ENCODE peak calls at places on chromosomes 7 and 10, in six cellular contexts. One of them, this sample, is unnamed.

GRCh38 chr10:124498071-124498470 is 36.4 kb downstream of the LHPP start:
- DNase-seq in coronary artery: no peak
- DNase-seq in DND-41: no peak
- DNase-seq in breast epithelium: no peak
- DNase-seq in RWPE1: no peak
- DNase-seq in A549: no peak
- DNase-seq in this sample: no peak

GRCh38 chr7:22230238-22230637 is 126.7 kb downstream of the RAPGEF5 start:
- DNase-seq in coronary artery: no peak
- DNase-seq in DND-41: no peak
- DNase-seq in breast epithelium: no peak
- DNase-seq in RWPE1: no peak
- DNase-seq in A549: no peak
- DNase-seq in this sample: no peak

GRCh38 chr7:99369767-99370353 is 4.7 kb upstream of the ARPC1B start:
- DNase-seq in coronary artery: no peak
- DNase-seq in DND-41: no peak
- DNase-seq in breast epithelium: no peak
- DNase-seq in RWPE1: no peak
- DNase-seq in A549: no peak
- DNase-seq in this sample: no peak

GRCh38 chr7:50321678-50322077 is 17.2 kb downstream of the IKZF1 start:
- DNase-seq in coronary artery: no peak
- DNase-seq in DND-41: no peak
- DNase-seq in breast epithelium: no peak
- DNase-seq in RWPE1: no peak
- DNase-seq in A549: no peak
- DNase-seq in this sample: no peak

GRCh38 chr7:37117261-37117660 is 331.4 kb downstream of the ELMO1 start:
- DNase-seq in coronary artery: no peak
- DNase-seq in DND-41: no peak
- DNase-seq in breast epithelium: no peak
- DNase-seq in RWPE1: no peak
- DNase-seq in A549: no peak
- DNase-seq in this sample: no peak

GRCh38 chr10:111872591-111872990 is 311.0 kb downstream of the GPAM start:
- DNase-seq in coronary artery: no peak
- DNase-seq in DND-41: no peak
- DNase-seq in breast epithelium: no peak
- DNase-seq in RWPE1: no peak
- DNase-seq in A549: no peak
- DNase-seq in this sample: no peak

GRCh38 chr10:72730462-72730861 is 38.5 kb downstream of the MCU start:
- DNase-seq in coronary artery: no peak
- DNase-seq in DND-41: no peak
- DNase-seq in breast epithelium: no peak
- DNase-seq in RWPE1: no peak
- DNase-seq in A549: no peak
- DNase-seq in this sample: no peak

GRCh38 chr10:100826661-100826982 is 81.2 kb downstream of the PAX2 start:
- DNase-seq in coronary artery: no peak
- DNase-seq in DND-41: no peak
- DNase-seq in breast epithelium: no peak
- DNase-seq in RWPE1: no peak
- DNase-seq in A549: no peak
- DNase-seq in this sample: no peak

GRCh38 chr10:132006966-132007365 is 25.2 kb upstream of the BNIP3 start:
- DNase-seq in coronary artery: no peak
- DNase-seq in DND-41: no peak
- DNase-seq in breast epithelium: no peak
- DNase-seq in RWPE1: no peak
- DNase-seq in A549: no peak
- DNase-seq in this sample: no peak

GRCh38 chr10:46283945-46284285 is 2.9 kb upstream of the ANTXRL start:
- DNase-seq in coronary artery: peak
- DNase-seq in DND-41: no peak
- DNase-seq in breast epithelium: no peak
- DNase-seq in RWPE1: no peak
- DNase-seq in A549: no peak
- DNase-seq in this sample: no peak

GRCh38 chr10:66625709-66626590 is 299.9 kb upstream of the LRRTM3 start:
- DNase-seq in coronary artery: no peak
- DNase-seq in DND-41: no peak
- DNase-seq in breast epithelium: no peak
- DNase-seq in RWPE1: no peak
- DNase-seq in A549: no peak
- DNase-seq in this sample: no peak

GRCh38 chr10:3766046-3766761 is 18.8 kb downstream of the KLF6 start:
- DNase-seq in coronary artery: no peak
- DNase-seq in DND-41: no peak
- DNase-seq in breast epithelium: no peak
- DNase-seq in RWPE1: no peak
- DNase-seq in A549: no peak
- DNase-seq in this sample: no peak

GRCh38 chr7:513521-514166 is 6.0 kb downstream of the PDGFA start:
- DNase-seq in coronary artery: no peak
- DNase-seq in DND-41: no peak
- DNase-seq in breast epithelium: no peak
- DNase-seq in RWPE1: no peak
- DNase-seq in A549: no peak
- DNase-seq in this sample: no peak

GRCh38 chr10:132971448-132972148 is 29.2 kb upstream of the CFAP46 start:
- DNase-seq in coronary artery: no peak
- DNase-seq in DND-41: no peak
- DNase-seq in breast epithelium: no peak
- DNase-seq in RWPE1: no peak
- DNase-seq in A549: no peak
- DNase-seq in this sample: no peak

GRCh38 chr7:129368389-129368986 is 65.7 kb upstream of the STRIP2 start:
- DNase-seq in coronary artery: no peak
- DNase-seq in DND-41: no peak
- DNase-seq in breast epithelium: no peak
- DNase-seq in RWPE1: no peak
- DNase-seq in A549: no peak
- DNase-seq in this sample: no peak

GRCh38 chr7:126411032-126411820 is 841.5 kb downstream of the GRM8 start:
- DNase-seq in coronary artery: no peak
- DNase-seq in DND-41: no peak
- DNase-seq in breast epithelium: no peak
- DNase-seq in RWPE1: no peak
- DNase-seq in A549: no peak
- DNase-seq in this sample: no peak
- H3K27ac ChIP-seq in coronary artery: no peak
- H3K27ac ChIP-seq in DND-41: no peak
- H3K27ac ChIP-seq in breast epithelium: no peak
- H3K27ac ChIP-seq in RWPE1: no peak
- H3K27ac ChIP-seq in A549: no peak
- H3K27ac ChIP-seq in this sample: no peak

GRCh38 chr7:1742555-1743303 is 72.7 kb downstream of the ELFN1 start:
- DNase-seq in coronary artery: no peak
- DNase-seq in DND-41: no peak
- DNase-seq in breast epithelium: no peak
- DNase-seq in RWPE1: no peak
- DNase-seq in A549: no peak
- DNase-seq in this sample: peak

GRCh38 chr7:1740214-1740613 is 70.1 kb downstream of the ELFN1 start:
- DNase-seq in coronary artery: no peak
- DNase-seq in DND-41: no peak
- DNase-seq in breast epithelium: no peak
- DNase-seq in RWPE1: no peak
- DNase-seq in A549: no peak
- DNase-seq in this sample: no peak

GRCh38 chr7:1739593-1739992 is 69.5 kb downstream of the ELFN1 start:
- DNase-seq in coronary artery: no peak
- DNase-seq in DND-41: no peak
- DNase-seq in breast epithelium: no peak
- DNase-seq in RWPE1: no peak
- DNase-seq in A549: no peak
- DNase-seq in this sample: no peak

GRCh38 chr7:1741751-1742554 is 71.9 kb downstream of the ELFN1 start:
- DNase-seq in coronary artery: no peak
- DNase-seq in DND-41: no peak
- DNase-seq in breast epithelium: no peak
- DNase-seq in RWPE1: no peak
- DNase-seq in A549: no peak
- DNase-seq in this sample: no peak

GRCh38 chr7:1741246-1741645 is 71.2 kb downstream of the ELFN1 start:
- DNase-seq in coronary artery: no peak
- DNase-seq in DND-41: no peak
- DNase-seq in breast epithelium: no peak
- DNase-seq in RWPE1: no peak
- DNase-seq in A549: no peak
- DNase-seq in this sample: no peak
- H3K27ac ChIP-seq in coronary artery: no peak
- H3K27ac ChIP-seq in DND-41: no peak
- H3K27ac ChIP-seq in breast epithelium: no peak
- H3K27ac ChIP-seq in RWPE1: no peak
- H3K27ac ChIP-seq in A549: no peak
- H3K27ac ChIP-seq in this sample: no peak

GRCh38 chr7:90825779-90826178 is 229.7 kb downstream of the CDK14 start:
- DNase-seq in coronary artery: no peak
- DNase-seq in DND-41: no peak
- DNase-seq in breast epithelium: no peak
- DNase-seq in RWPE1: no peak
- DNase-seq in A549: no peak
- DNase-seq in this sample: no peak
- H3K27ac ChIP-seq in coronary artery: no peak
- H3K27ac ChIP-seq in DND-41: no peak
- H3K27ac ChIP-seq in breast epithelium: no peak
- H3K27ac ChIP-seq in RWPE1: peak
- H3K27ac ChIP-seq in A549: no peak
- H3K27ac ChIP-seq in this sample: no peak

DNA sequence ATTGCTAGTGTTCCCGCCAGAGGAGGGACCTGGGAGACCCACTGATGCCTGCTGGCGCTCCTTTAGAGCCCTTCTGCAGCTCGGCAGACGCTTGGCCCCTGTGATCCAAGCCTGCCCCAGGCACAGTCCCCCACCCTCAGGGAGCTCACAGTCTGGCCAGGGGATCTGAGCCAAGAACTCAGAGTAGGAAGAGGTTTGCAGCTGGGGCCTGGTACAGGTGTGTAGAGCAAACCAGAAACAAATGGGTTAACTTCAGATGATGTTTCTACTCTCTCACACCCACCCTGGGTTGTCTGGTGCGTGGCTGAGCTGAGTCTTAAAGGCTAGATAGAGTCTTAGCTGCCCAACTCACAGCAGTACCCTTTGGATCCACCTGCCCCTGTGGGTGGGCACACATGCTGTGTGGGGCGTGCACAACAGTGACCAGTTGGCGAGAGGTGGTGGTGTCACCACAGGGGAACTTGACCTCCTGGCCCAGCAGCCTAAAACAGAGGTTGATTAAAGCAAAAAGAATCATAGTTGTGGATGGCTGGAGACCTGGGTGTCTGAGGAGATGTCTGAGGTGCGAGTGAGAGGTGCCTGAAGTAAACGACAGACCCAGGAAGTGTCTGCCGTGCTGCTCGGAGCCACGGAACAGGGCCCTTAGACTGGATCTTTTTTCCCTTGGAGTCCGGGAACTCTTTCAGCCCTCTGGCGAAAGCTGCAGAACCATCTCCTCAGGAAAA is 31.2 kb upstream of the SRGN start:
- DNase-seq in coronary artery: no peak
- DNase-seq in DND-41: no peak
- DNase-seq in breast epithelium: no peak
- DNase-seq in RWPE1: no peak
- DNase-seq in A549: no peak
- DNase-seq in this sample: no peak
- H3K27ac ChIP-seq in coronary artery: no peak
- H3K27ac ChIP-seq in DND-41: no peak
- H3K27ac ChIP-seq in breast epithelium: no peak
- H3K27ac ChIP-seq in RWPE1: no peak
- H3K27ac ChIP-seq in A549: peak
- H3K27ac ChIP-seq in this sample: no peak

GRCh38 chr7:18494821-18495408 is 634 bp upstream of the HDAC9 start:
- DNase-seq in coronary artery: no peak
- DNase-seq in DND-41: no peak
- DNase-seq in breast epithelium: no peak
- DNase-seq in RWPE1: no peak
- DNase-seq in A549: no peak
- DNase-seq in this sample: no peak
- H3K27ac ChIP-seq in coronary artery: peak
- H3K27ac ChIP-seq in DND-41: no peak
- H3K27ac ChIP-seq in breast epithelium: no peak
- H3K27ac ChIP-seq in RWPE1: no peak
- H3K27ac ChIP-seq in A549: no peak
- H3K27ac ChIP-seq in this sample: no peak

GRCh38 chr10:88230251-88230650 is 352.9 kb downstream of the RNLS start:
- DNase-seq in coronary artery: no peak
- DNase-seq in DND-41: no peak
- DNase-seq in breast epithelium: no peak
- DNase-seq in RWPE1: no peak
- DNase-seq in A549: no peak
- DNase-seq in this sample: no peak

GRCh38 chr10:88228130-88228529 is 355.0 kb downstream of the RNLS start:
- DNase-seq in coronary artery: no peak
- DNase-seq in DND-41: no peak
- DNase-seq in breast epithelium: no peak
- DNase-seq in RWPE1: no peak
- DNase-seq in A549: no peak
- DNase-seq in this sample: no peak

GRCh38 chr10:88226027-88226690 is 357.0 kb downstream of the RNLS start:
- DNase-seq in coronary artery: no peak
- DNase-seq in DND-41: no peak
- DNase-seq in breast epithelium: no peak
- DNase-seq in RWPE1: no peak
- DNase-seq in A549: no peak
- DNase-seq in this sample: no peak

GRCh38 chr10:88227342-88228018 is 355.6 kb downstream of the RNLS start:
- DNase-seq in coronary artery: no peak
- DNase-seq in DND-41: no peak
- DNase-seq in breast epithelium: no peak
- DNase-seq in RWPE1: no peak
- DNase-seq in A549: peak
- DNase-seq in this sample: no peak

DNA sequence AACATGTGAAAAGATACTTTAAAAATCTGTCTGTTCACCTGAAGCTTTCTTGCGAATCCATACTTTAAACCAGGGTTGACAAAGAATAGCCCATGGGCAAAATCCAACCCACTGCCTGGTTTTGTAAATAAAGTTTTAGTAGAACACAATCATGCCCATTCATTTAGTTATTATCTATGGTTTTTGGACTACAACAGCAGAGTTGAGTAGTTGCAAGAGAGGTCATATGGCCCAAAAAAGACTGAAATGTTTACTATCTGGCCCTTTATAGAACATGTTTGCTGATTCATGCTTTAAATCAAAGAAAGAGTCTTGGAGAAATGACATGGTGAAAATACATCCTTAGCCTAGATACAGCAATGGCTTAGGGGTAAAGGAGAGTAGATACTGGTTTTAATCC is 356.2 kb downstream of the RNLS start:
- DNase-seq in coronary artery: no peak
- DNase-seq in DND-41: no peak
- DNase-seq in breast epithelium: no peak
- DNase-seq in RWPE1: no peak
- DNase-seq in A549: no peak
- DNase-seq in this sample: no peak
- H3K27ac ChIP-seq in coronary artery: peak
- H3K27ac ChIP-seq in DND-41: no peak
- H3K27ac ChIP-seq in breast epithelium: peak
- H3K27ac ChIP-seq in RWPE1: no peak
- H3K27ac ChIP-seq in A549: peak
- H3K27ac ChIP-seq in this sample: no peak